ENCODE peak calls at places on chromosomes 12 and 14, in five cellular contexts. L is H1, D is IMR-90, E is mesenchymal stem cell, C is mesendoderm. V is an unnamed sample. For H3K4me1, the result is how much of the 10 kb centered on the place peaks cover.

GRCh38 chr12:92561543-92561899 is 141.3 kb upstream of the PLEKHG7 start:
- DNase-seq in L (no peak), D (peak), E (peak), C (no peak), V (no peak)

GRCh38 chr12:50211392-50212070 is 44.4 kb upstream of the CERS5 start:
- DNase-seq in L (no peak), D (no peak), E (peak), C (no peak), V (no peak)

GRCh38 chr12:53220857-53221202 is 11.2 kb downstream of the RARG start:
- DNase-seq in L (no peak), D (peak), E (peak), C (peak), V (peak)

GRCh38 chr12:7093892-7094291 is 1.6 kb upstream of the C1R start:
- DNase-seq in L (no peak), D (no peak), E (no peak), C (no peak), V (no peak)

GRCh38 chr14:32608880-32609279 is 279.8 kb downstream of the AKAP6 start:
- DNase-seq in L (no peak), D (no peak), E (no peak), C (peak), V (no peak)

GRCh38 chr14:63893701-63894458 is 41.1 kb downstream of the SYNE2 start:
- DNase-seq in L (no peak), D (peak), E (peak), C (peak), V (peak)

GRCh38 chr12:50166776-50167025 is 468 bp downstream of the CERS5 start:
- DNase-seq in L (no peak), D (no peak), E (no peak), C (no peak), V (no peak)

GRCh38 chr14:106681161-106681955 is 1155.0 kb downstream of the TMEM121 start:
- DNase-seq in L (no peak), D (no peak), E (no peak), C (no peak), V (no peak)

GRCh38 chr12:74538491-74539258 is 1.0 kb downstream of the ATXN7L3B start:
- DNase-seq in L (no peak), D (no peak), E (peak), C (peak), V (no peak)

GRCh38 chr14:75301666-75302325 is 23.2 kb downstream of the FOS start:
- DNase-seq in L (no peak), D (no peak), E (peak), C (no peak), V (peak)

GRCh38 chr14:74259513-74259912 is 20.3 kb downstream of the VSX2 start:
- DNase-seq in L (no peak), D (no peak), E (no peak), C (no peak), V (no peak)

GRCh38 chr14:60722163-60722835 is 1.9 kb downstream of the SIX4 start:
- DNase-seq in L (no peak), D (peak), E (peak), C (peak), V (peak)

GRCh38 chr12:32016680-32017482 is 57.7 kb downstream of the RESF1 start:
- DNase-seq in L (no peak), D (no peak), E (no peak), C (no peak), V (no peak)

GRCh38 chr12:126700115-126700514 is 1566.9 kb upstream of the TMEM132C start:
- DNase-seq in L (no peak), D (no peak), E (no peak), C (no peak), V (no peak)

GRCh38 chr14:50044040-50044651 is 72.2 kb downstream of the VCPKMT start:
- DNase-seq in L (no peak), D (no peak), E (no peak), C (no peak), V (no peak)

GRCh38 chr12:1189163-1189562 is 198.1 kb downstream of the ERC1 start:
- DNase-seq in L (no peak), D (no peak), E (no peak), C (peak), V (peak)

GRCh38 chr14:91177073-91177796 is 63.4 kb downstream of the DGLUCY start:
- DNase-seq in L (no peak), D (peak), E (peak), C (peak), V (peak)

GRCh38 chr12:69880566-69880965 is 55.5 kb downstream of the MYRFL start:
- DNase-seq in L (no peak), D (peak), E (no peak), C (peak), V (no peak)

GRCh38 chr12:94644141-94644575 is 6.2 kb downstream of the TMCC3 start:
- DNase-seq in L (no peak), D (peak), E (peak), C (no peak), V (no peak)

GRCh38 chr12:43973385-43973784 is 137.5 kb downstream of the TMEM117 start:
- DNase-seq in L (no peak), D (no peak), E (no peak), C (peak), V (peak)

GRCh38 chr12:64900540-64900939 is 76.1 kb downstream of the TBC1D30 start:
- DNase-seq in L (no peak), D (peak), E (no peak), C (no peak), V (no peak)

GRCh38 chr14:31070431-31070830 is 44.3 kb upstream of the STRN3 start:
- DNase-seq in L (no peak), D (peak), E (peak), C (peak), V (peak)

GRCh38 chr14:20429801-20430669 is 5.9 kb downstream of the KLHL33 start:
- DNase-seq in L (no peak), D (no peak), E (no peak), C (no peak), V (no peak)

GRCh38 chr12:121509339-121509738 is 71.5 kb downstream of the KDM2B start:
- DNase-seq in L (no peak), D (no peak), E (no peak), C (no peak), V (no peak)

GRCh38 chr12:42473130-42473529 is 116.4 kb downstream of the PRICKLE1 start:
- DNase-seq in L (no peak), D (peak), E (peak), C (no peak), V (no peak)

GRCh38 chr12:108811411-108812185 is 45.8 kb downstream of the SSH1 start:
- DNase-seq in L (no peak), D (no peak), E (no peak), C (no peak), V (no peak)

GRCh38 chr12:109099426-109100020 is 2.1 kb downstream of the UNG start:
- DNase-seq in L (no peak), D (no peak), E (peak), C (no peak), V (no peak)

GRCh38 chr12:132426349-132427176 is 63.4 kb upstream of the FBRSL1 start:
- DNase-seq in L (no peak), D (no peak), E (no peak), C (no peak), V (no peak)

GRCh38 chr14:51554339-51554920 is 97.3 kb upstream of the FRMD6 start:
- DNase-seq in L (no peak), D (peak), E (peak), C (peak), V (peak)

GRCh38 chr14:93832665-93833064 is 44.4 kb upstream of the PRIMA1 start:
- DNase-seq in L (no peak), D (no peak), E (no peak), C (no peak), V (no peak)

GRCh38 chr14:63544641-63545234 is 1.6 kb upstream of the PPP2R5E start:
- DNase-seq in L (no peak), D (peak), E (peak), C (no peak), V (no peak)

GRCh38 chr14:75871181-75871880 is 110.5 kb downstream of the TGFB3 start:
- DNase-seq in L (no peak), D (peak), E (peak), C (no peak), V (no peak)

GRCh38 chr12:65634626-65635331 is 189.5 kb upstream of the HMGA2 start:
- DNase-seq in L (no peak), D (peak), E (no peak), C (no peak), V (no peak)

GRCh38 chr14:68104518-68104917 is 284.9 kb downstream of the RAD51B start:
- DNase-seq in L (no peak), D (peak), E (peak), C (peak), V (peak)

GRCh38 chr14:61280526-61281185 is 482 bp downstream of the TMEM30B start:
- DNase-seq in L (no peak), D (peak), E (peak), C (peak), V (peak)

GRCh38 chr12:32659908-32660440 is 19.1 kb upstream of the DNM1L start:
- DNase-seq in L (no peak), D (no peak), E (peak), C (peak), V (peak)

GRCh38 chr14:67514650-67515385 is 18.3 kb upstream of the PLEKHH1 start:
- DNase-seq in L (no peak), D (peak), E (peak), C (no peak), V (peak)

GRCh38 chr12:71155228-71155627 is 2.6 kb downstream of the TSPAN8 start:
- DNase-seq in L (no peak), D (no peak), E (no peak), C (no peak), V (no peak)

GRCh38 chr12:71157601-71158233 is at the start of gene TSPAN8:
- DNase-seq in L (no peak), D (no peak), E (no peak), C (no peak), V (no peak)

GRCh38 chr12:71158361-71158882 is 623 bp upstream of the TSPAN8 start:
- DNase-seq in L (no peak), D (no peak), E (no peak), C (no peak), V (no peak)

DNA sequence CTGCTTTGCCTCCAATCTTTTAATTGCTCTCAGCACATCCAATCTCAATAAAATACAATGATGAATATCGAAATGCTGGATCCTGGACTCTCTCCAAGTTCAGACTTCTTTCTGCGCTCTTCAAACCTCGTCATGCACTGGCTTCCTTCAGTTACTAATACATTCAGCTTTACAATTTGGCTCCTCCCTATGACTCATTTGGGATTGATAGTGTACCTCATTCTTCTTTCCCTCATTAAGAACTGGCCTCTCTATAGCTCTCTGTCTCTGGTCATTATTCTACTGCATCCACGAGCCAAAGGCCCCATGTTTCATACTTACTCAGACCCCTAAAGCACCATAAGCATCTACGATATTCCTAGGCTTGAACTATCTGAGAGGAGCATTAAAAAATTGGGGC is 5.0 kb downstream of the TSPAN8 start:
- DNase-seq in L (no peak), D (no peak), E (peak), C (no peak), V (no peak)
- H3K27ac ChIP-seq in L (no peak), D (no peak), E (no peak), C (no peak), V (no peak)

GRCh38 chr12:96398422-96399080 is 1.7 kb downstream of the CDK17 start:
- DNase-seq in L (no peak), D (peak), E (peak), C (peak), V (peak)

GRCh38 chr12:96399081-96399918 is 939 bp downstream of the CDK17 start:
- DNase-seq in L (no peak), D (peak), E (peak), C (peak), V (peak)

GRCh38 chr12:96396914-96397313 is 3.3 kb downstream of the CDK17 start:
- DNase-seq in L (no peak), D (no peak), E (no peak), C (no peak), V (no peak)

GRCh38 chr12:96396209-96396608 is 4.0 kb downstream of the CDK17 start:
- DNase-seq in L (no peak), D (no peak), E (no peak), C (no peak), V (no peak)

GRCh38 chr12:96397756-96398421 is 2.4 kb downstream of the CDK17 start:
- DNase-seq in L (no peak), D (peak), E (no peak), C (no peak), V (peak)
- H3K4me1 ChIP-seq in L (under half), D (under half), E (under half), C (under half), V (under half)

GRCh38 chr14:100659345-100660001 is 67.2 kb upstream of the DLK1 start:
- DNase-seq in L (no peak), D (no peak), E (no peak), C (no peak), V (no peak)

GRCh38 chr14:100656996-100657395 is 69.7 kb upstream of the DLK1 start:
- DNase-seq in L (no peak), D (no peak), E (no peak), C (no peak), V (no peak)

GRCh38 chr14:100658514-100658886 is 68.2 kb upstream of the DLK1 start:
- DNase-seq in L (no peak), D (no peak), E (no peak), C (peak), V (no peak)

GRCh38 chr14:100660498-100661339 is 66.0 kb upstream of the DLK1 start:
- DNase-seq in L (no peak), D (peak), E (peak), C (no peak), V (no peak)

GRCh38 chr14:100657780-100658513 is 68.7 kb upstream of the DLK1 start:
- DNase-seq in L (no peak), D (no peak), E (no peak), C (no peak), V (no peak)
- H2AK5ac ChIP-seq in L (no peak), D (no peak), E (no peak), C (no peak), V (no peak)

GRCh38 chr12:79546461-79547043 is 144.2 kb downstream of the PAWR start:
- DNase-seq in L (no peak), D (no peak), E (no peak), C (peak), V (peak)
- H3K27ac ChIP-seq in L (peak), D (peak), E (peak), C (peak), V (peak)

DNA sequence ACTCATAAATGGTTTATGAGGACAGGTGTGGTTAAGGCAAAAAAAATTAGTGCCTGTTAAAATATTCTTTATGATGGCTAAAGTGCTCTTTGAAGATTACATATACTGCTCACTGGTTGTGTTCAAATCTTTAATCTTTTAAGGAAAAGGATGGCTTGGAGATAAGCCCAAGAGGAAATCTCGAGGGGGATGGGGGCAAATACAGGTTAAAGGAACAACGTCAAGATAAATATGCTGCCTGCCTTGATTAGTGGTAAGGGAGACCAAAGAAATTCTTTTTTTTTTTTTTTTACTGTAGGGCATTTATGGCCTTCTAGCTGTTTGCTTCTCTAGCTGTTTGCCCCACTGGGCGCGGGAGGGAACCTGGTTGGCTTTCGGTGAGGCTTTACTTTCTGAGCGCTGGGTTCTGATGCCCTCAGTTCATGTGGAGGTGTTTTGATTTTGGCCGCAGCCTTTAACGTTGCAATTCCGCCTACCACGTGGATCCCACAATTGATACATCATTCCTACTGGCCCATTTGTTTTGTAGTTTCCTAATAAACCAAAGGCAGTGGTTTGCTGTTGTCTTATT is 5.6 kb downstream of the CCND2 start:
- DNase-seq in L (no peak), D (no peak), E (no peak), C (no peak), V (no peak)
- H3K4me1 ChIP-seq in L (under half), D (under half), E (under half), C (under half), V (under half)

DNA sequence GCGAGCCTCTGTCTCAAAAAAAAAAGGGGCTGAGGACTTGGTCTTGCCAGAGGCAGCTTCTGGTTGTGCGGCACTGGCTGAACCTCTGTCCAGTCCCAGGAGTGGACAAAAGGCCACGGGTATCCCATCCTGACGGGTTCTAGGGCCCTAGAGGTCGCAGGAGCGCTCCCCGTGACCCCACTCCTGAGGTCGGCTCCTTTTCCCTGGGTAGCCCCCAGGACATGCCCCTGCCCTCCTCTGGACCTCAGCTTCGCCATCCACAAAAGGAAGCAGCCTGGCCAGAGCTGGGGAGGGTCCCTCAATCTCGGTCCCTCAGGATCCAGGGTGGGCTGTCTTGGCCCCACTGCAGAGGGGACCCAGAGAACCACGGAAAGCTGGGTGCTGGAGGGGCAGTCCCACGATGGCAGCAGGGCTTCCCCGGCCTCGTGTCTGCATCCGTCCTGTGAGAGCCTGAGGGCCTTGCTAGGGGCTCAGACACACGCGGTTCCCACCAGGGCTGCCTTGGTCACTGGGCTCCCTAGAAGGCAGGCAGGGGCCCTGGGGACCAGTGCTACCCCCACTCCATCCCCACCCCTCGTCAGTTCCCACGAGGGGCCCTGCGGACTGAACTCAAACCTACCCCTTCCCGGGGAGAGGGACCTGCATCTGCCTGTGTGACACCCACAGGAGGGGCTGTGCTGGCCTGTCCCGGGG is 31.1 kb downstream of the ASCL4 start:
- DNase-seq in L (no peak), D (no peak), E (no peak), C (no peak), V (no peak)
- H2AK5ac ChIP-seq in L (no peak), D (no peak), E (no peak), C (no peak), V (no peak)